ENCODE peak calls at places on chromosome 12, in six cellular contexts. E, I, J, R, Q and A are unnamed samples.

GRCh38 chr12:661720-662486 is 1.3 kb downstream of the NINJ2 start:
- DNase-seq in Q (no peak), E (no peak), J (no peak), R (peak), I (no peak), A (no peak)

GRCh38 chr12:1922985-1923384 is 4.5 kb upstream of the CACNA2D4 start:
- DNase-seq in I (no peak), R (no peak), J (no peak), E (peak), Q (no peak), A (no peak)

GRCh38 chr12:132955094-132955932 is 793 bp downstream of the ZNF605 start:
- DNase-seq in Q (peak), J (no peak), E (no peak), R (peak), I (peak), A (no peak)

GRCh38 chr12:106303202-106303820 is 778 bp downstream of the TCP11L2 start:
- DNase-seq in E (peak), I (peak), J (peak), R (peak), Q (peak), A (no peak)

GRCh38 chr12:100826323-100826722 is 31.7 kb downstream of the ANO4 start:
- DNase-seq in Q (peak), J (no peak), R (peak), E (no peak), I (peak), A (no peak)

GRCh38 chr12:92927055-92927435 is 2.0 kb downstream of the EEA1 start:
- DNase-seq in I (peak), Q (peak), R (no peak), J (peak), E (no peak), A (no peak)

GRCh38 chr12:18246057-18246456 is 15.3 kb upstream of the PIK3C2G start:
- DNase-seq in I (no peak), J (peak), Q (no peak), R (no peak), E (no peak), A (no peak)

GRCh38 chr12:39912211-39912980 is 193.5 kb downstream of the SLC2A13 start:
- DNase-seq in Q (peak), I (no peak), E (peak), J (no peak), R (peak), A (no peak)

GRCh38 chr12:67773896-67774295 is 125.4 kb downstream of the DYRK2 start:
- DNase-seq in J (no peak), E (no peak), I (no peak), Q (no peak), R (no peak), A (no peak)

GRCh38 chr12:92042791-92043531 is 102.7 kb downstream of the BTG1 start:
- DNase-seq in Q (peak), I (no peak), J (no peak), E (no peak), R (no peak), A (no peak)

GRCh38 chr12:131003036-131003435 is 49.3 kb downstream of the ADGRD1 start:
- DNase-seq in E (no peak), R (no peak), Q (no peak), I (no peak), J (no peak), A (no peak)

GRCh38 chr12:20404576-20405346 is 36.4 kb downstream of the PDE3A start:
- DNase-seq in Q (no peak), E (peak), J (peak), R (peak), I (no peak), A (no peak)

GRCh38 chr12:65649126-65649525 is 175.2 kb upstream of the HMGA2 start:
- DNase-seq in J (no peak), E (no peak), Q (peak), R (no peak), I (no peak), A (peak)

GRCh38 chr12:116610971-116611541 is 51.9 kb downstream of the MAP1LC3B2 start:
- DNase-seq in Q (no peak), I (no peak), R (no peak), J (no peak), E (no peak), A (no peak)

GRCh38 chr12:107778383-107779015 is 4.0 kb downstream of the ASCL4 start:
- DNase-seq in I (no peak), R (no peak), J (no peak), E (no peak), Q (no peak), A (no peak)

GRCh38 chr12:102059343-102059742 is 2.4 kb downstream of the WASHC3 start:
- DNase-seq in I (no peak), E (no peak), Q (peak), R (no peak), J (no peak), A (no peak)

GRCh38 chr12:105289114-105289904 is 41.2 kb upstream of the C12orf75 start:
- DNase-seq in E (no peak), J (no peak), R (no peak), Q (no peak), I (no peak), A (no peak)

GRCh38 chr12:68406134-68406576 is 74.0 kb upstream of the MDM1 start:
- DNase-seq in R (peak), Q (peak), I (no peak), J (peak), E (peak), A (no peak)

GRCh38 chr12:77324416-77324762 is 259.0 kb upstream of the E2F7 start:
- DNase-seq in R (no peak), J (no peak), I (no peak), E (no peak), Q (no peak), A (no peak)

GRCh38 chr12:90854136-90854689 is 100.8 kb downstream of the CCER1 start:
- DNase-seq in I (peak), R (no peak), J (peak), E (no peak), Q (peak), A (no peak)

GRCh38 chr12:80268924-80269749 is 169.8 kb downstream of the OTOGL start:
- DNase-seq in R (no peak), J (no peak), I (no peak), Q (peak), E (no peak), A (peak)

GRCh38 chr12:46265734-46266133 is 3.1 kb downstream of the SLC38A1 start:
- DNase-seq in Q (no peak), I (no peak), J (no peak), R (no peak), E (no peak), A (no peak)

GRCh38 chr12:54431911-54432814 is 13.1 kb upstream of the ITGA5 start:
- DNase-seq in R (peak), Q (peak), E (no peak), J (no peak), I (no peak), A (peak)

GRCh38 chr12:113267621-113268020 is 46.4 kb downstream of the TPCN1 start:
- DNase-seq in E (no peak), Q (no peak), I (no peak), R (no peak), J (no peak), A (no peak)

GRCh38 chr12:59708059-59708458 is 112.2 kb downstream of the SLC16A7 start:
- DNase-seq in E (no peak), Q (peak), I (no peak), R (no peak), J (no peak), A (peak)

GRCh38 chr12:58750484-58750883 is 169.8 kb downstream of the LRIG3 start:
- DNase-seq in R (no peak), I (no peak), E (no peak), J (no peak), Q (peak), A (peak)

GRCh38 chr12:52837341-52837741 is 3.2 kb upstream of the KRT79 start:
- DNase-seq in E (no peak), I (no peak), J (no peak), Q (peak), R (no peak), A (peak)

GRCh38 chr12:48765753-48766162 is 23.1 kb downstream of the ADCY6 start:
- DNase-seq in J (no peak), I (peak), R (no peak), Q (no peak), E (no peak), A (no peak)

GRCh38 chr12:68998036-68998435 is 65.1 kb upstream of the CPM start:
- DNase-seq in I (no peak), E (no peak), Q (no peak), J (no peak), R (no peak), A (no peak)

GRCh38 chr12:107775093-107775721 is 703 bp downstream of the ASCL4 start:
- DNase-seq in E (no peak), Q (no peak), J (peak), I (no peak), R (peak), A (no peak)

GRCh38 chr12:117968826-117969659 is at the start of gene KSR2:
- DNase-seq in R (no peak), J (peak), Q (peak), E (peak), I (no peak), A (no peak)

GRCh38 chr12:125070117-125070516 is 4.9 kb downstream of the AACS start:
- DNase-seq in J (peak), I (no peak), R (no peak), Q (no peak), E (no peak), A (no peak)

GRCh38 chr12:60148109-60148508 is 552.3 kb downstream of the SLC16A7 start:
- DNase-seq in I (no peak), E (no peak), J (no peak), R (no peak), Q (peak), A (peak)

GRCh38 chr12:62562892-62563291 is 96.3 kb downstream of the MON2 start:
- DNase-seq in R (no peak), I (no peak), J (no peak), E (no peak), Q (peak), A (no peak)

GRCh38 chr12:106022568-106023012 is 116.2 kb downstream of the NUAK1 start:
- DNase-seq in E (no peak), R (no peak), I (no peak), J (no peak), Q (no peak), A (no peak)

GRCh38 chr12:83818888-83819287 is 1093.7 kb downstream of the SLC6A15 start:
- DNase-seq in E (no peak), R (no peak), I (no peak), J (no peak), Q (peak), A (no peak)

GRCh38 chr12:32545413-32545970 is 133.6 kb upstream of the DNM1L start:
- DNase-seq in E (no peak), Q (no peak), J (no peak), R (no peak), I (no peak), A (no peak)

GRCh38 chr12:32548691-32549412 is 130.2 kb upstream of the DNM1L start:
- DNase-seq in Q (peak), E (no peak), J (no peak), I (no peak), R (no peak), A (no peak)

GRCh38 chr12:32551058-32551457 is 128.0 kb upstream of the DNM1L start:
- DNase-seq in J (no peak), Q (no peak), R (no peak), E (no peak), I (no peak), A (no peak)

GRCh38 chr12:32546272-32546671 is 132.8 kb upstream of the DNM1L start:
- DNase-seq in I (no peak), J (no peak), R (no peak), Q (no peak), E (no peak), A (no peak)

DNA sequence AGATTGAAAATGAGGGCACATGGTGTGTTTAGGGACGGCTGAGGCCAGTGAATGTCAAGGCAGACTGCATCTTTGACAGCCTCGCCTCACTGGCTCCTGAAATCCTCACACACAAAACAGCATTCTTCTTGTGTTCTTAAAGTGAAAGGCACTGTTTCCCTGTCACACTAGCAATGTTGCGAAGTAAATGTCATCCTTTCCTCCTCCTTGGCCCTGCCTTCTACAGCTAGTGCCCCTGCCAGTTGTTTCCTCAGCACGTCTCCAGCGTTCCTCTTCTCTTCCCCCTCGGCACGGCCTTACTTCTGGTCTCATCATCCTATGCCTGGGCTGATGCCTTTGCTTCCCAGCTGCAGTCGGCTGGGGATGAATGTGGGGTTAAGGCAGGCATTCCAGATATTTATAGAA is 129.4 kb upstream of the DNM1L start:
- DNase-seq in Q (no peak), I (no peak), R (no peak), E (no peak), J (no peak), A (no peak)
- H3K27ac ChIP-seq in Q (no peak), I (no peak), R (peak), E (peak), J (no peak), A (no peak)

GRCh38 chr12:109310247-109311125 is 1.4 kb upstream of the FOXN4 start:
- DNase-seq in I (no peak), Q (no peak), R (no peak), J (peak), E (no peak), A (no peak)

GRCh38 chr12:109307051-109307450 is 2.0 kb downstream of the FOXN4 start:
- DNase-seq in I (no peak), E (no peak), Q (no peak), J (peak), R (no peak), A (no peak)

GRCh38 chr12:109309441-109310246 is 560 bp upstream of the FOXN4 start:
- DNase-seq in R (no peak), J (peak), Q (no peak), I (no peak), E (no peak), A (no peak)

GRCh38 chr12:109305547-109305946 is 3.5 kb downstream of the FOXN4 start:
- DNase-seq in E (no peak), J (no peak), R (no peak), I (no peak), Q (no peak), A (no peak)

GRCh38 chr12:109308534-109309440 is at the start of gene FOXN4:
- DNase-seq in Q (no peak), I (no peak), E (no peak), R (no peak), J (peak), A (no peak)
- H3K27ac ChIP-seq in Q (no peak), I (no peak), E (no peak), R (no peak), J (no peak), A (no peak)

DNA sequence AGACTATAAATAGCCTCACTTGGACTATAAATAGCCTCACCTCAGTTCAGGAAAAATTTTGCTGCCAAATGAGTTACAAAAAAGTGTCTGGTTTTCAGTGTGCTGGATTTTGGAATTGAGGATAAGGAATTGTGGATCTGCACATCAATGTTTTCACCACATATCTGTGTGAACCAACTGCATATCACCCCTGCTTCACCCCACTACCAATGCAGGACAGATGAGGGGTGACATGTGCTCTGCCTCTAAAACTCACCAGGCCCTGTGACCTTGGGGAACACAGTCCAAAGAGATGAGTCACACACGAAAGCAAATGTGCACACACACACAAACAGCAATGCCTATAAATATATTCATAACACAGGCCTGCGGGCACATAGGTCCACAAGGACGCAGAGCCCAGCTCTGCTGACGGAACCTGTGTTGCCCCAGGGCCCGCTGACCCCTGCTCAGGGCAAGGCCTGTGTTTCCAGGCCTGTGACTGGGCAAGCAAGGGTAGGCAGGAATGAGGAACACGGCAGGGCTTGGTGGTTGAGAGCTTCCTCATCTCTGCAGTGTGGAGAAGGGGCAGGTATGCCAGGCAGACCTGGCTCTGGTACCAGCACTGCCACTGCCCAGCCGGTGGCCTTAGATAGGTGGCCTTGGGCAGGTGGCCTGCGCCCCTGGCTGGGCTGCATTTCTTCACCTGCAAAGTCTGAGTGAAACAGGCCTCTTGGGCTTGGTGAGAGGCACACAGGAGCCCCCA is 82.4 kb downstream of the ARL6IP4 start:
- DNase-seq in E (peak), J (no peak), R (peak), Q (peak), I (no peak), A (peak)
- H3K27ac ChIP-seq in E (peak), J (peak), R (peak), Q (no peak), I (no peak), A (no peak)

DNA sequence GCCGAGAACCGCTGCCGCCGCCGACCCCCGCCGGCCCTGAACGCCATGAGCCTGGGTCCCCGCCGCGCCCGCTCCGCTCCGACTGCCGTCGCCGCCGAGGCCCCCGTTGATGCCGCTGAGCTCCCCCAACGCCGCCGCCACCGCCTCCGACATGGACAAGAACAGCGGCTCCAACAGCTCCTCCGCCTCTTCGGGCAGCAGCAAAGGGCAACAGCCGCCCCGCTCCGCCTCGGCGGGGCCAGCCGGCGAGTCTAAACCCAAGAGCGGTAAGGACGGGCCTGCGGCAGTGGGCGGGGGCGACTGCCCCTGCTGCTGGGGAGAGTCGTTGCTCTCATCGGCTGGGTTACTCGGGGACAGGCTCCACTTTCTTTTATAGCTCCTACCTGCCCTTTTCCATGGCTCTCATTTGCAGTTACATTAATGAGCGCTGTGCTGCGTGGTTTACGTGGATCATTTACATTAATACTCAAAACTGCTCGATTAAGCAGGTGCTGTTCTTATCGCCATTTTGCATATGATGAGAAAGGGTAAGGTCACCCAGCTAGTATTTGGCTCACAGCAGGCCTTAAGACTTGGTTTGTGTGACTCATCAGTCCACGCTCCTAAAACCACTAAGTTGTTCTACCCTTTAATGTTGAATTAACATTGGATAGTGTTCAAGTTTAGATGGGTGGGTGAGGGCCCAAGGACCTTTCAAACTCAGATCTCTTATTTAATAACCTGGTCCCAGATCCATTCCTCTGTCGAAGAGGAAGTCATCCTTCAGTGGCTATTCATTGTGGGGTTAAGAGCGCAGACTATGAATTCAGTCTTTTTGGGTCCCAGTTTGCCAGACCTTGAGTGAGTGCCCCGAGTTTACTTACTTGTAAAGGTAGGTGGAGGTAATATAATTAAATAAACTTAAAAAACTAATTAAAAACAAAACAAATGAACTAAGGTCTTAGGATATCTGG is 823 bp downstream of the RNF10 start:
- DNase-seq in R (peak), I (peak), J (peak), Q (peak), E (peak), A (no peak)
- H3K27ac ChIP-seq in R (peak), I (peak), J (peak), Q (peak), E (peak), A (peak)